ENCODE peak calls at places on chromosome 3, in eight cellular contexts. Q, A, N, T, R, I, C and O are unnamed samples. For H3K27me3, the result is how much of the 10 kb centered on the place peaks cover.

GRCh38 chr3:69236808-69237707 is 114.7 kb upstream of the LMOD3 start:
- DNase-seq in Q (no peak), A (no peak), N (no peak), T (no peak), R (no peak), I (peak), C (no peak), O (peak)

GRCh38 chr3:138461246-138461645 is 26.8 kb downstream of the ESYT3 start:
- DNase-seq in Q (no peak), A (no peak), N (no peak), T (no peak), R (peak), I (no peak), C (peak), O (no peak)

GRCh38 chr3:134658555-134658954 is 7.7 kb upstream of the KY start:
- DNase-seq in Q (no peak), A (no peak), N (no peak), T (no peak), R (no peak), I (no peak), C (no peak), O (no peak)

GRCh38 chr3:188523291-188523690 is 369.3 kb downstream of the LPP start:
- DNase-seq in Q (no peak), A (no peak), N (no peak), T (no peak), R (no peak), I (no peak), C (no peak), O (no peak)

GRCh38 chr3:126104742-126105605 is 21.1 kb upstream of the SLC41A3 start:
- DNase-seq in Q (no peak), A (no peak), N (no peak), T (no peak), R (no peak), I (no peak), C (peak), O (no peak)

GRCh38 chr3:99825239-99825638 is 7.6 kb downstream of the CMSS1 start:
- DNase-seq in Q (no peak), A (no peak), N (peak), T (no peak), R (peak), I (no peak), C (no peak), O (no peak)

GRCh38 chr3:187811580-187812250 is 66.4 kb upstream of the BCL6 start:
- DNase-seq in Q (no peak), A (no peak), N (peak), T (no peak), R (peak), I (no peak), C (peak), O (no peak)

GRCh38 chr3:99505200-99505599 is 133.2 kb upstream of the COL8A1 start:
- DNase-seq in Q (no peak), A (no peak), N (no peak), T (no peak), R (peak), I (no peak), C (no peak), O (no peak)

GRCh38 chr3:38582941-38583645 is 66.4 kb downstream of the SCN5A start:
- DNase-seq in Q (no peak), A (peak), N (no peak), T (no peak), R (no peak), I (no peak), C (no peak), O (no peak)

GRCh38 chr3:32963871-32964270 is 12.4 kb downstream of the CCR4 start:
- DNase-seq in Q (no peak), A (no peak), N (no peak), T (no peak), R (no peak), I (no peak), C (no peak), O (no peak)

GRCh38 chr3:88038561-88038960 is 20.2 kb downstream of the CGGBP1 start:
- DNase-seq in Q (no peak), A (no peak), N (no peak), T (no peak), R (peak), I (no peak), C (no peak), O (no peak)

GRCh38 chr3:132659000-132659369 is 624 bp downstream of the ACAD11 start:
- DNase-seq in Q (peak), A (no peak), N (no peak), T (no peak), R (peak), I (peak), C (peak), O (peak)

GRCh38 chr3:53566450-53567145 is 72.2 kb downstream of the CACNA1D start:
- DNase-seq in Q (peak), A (no peak), N (no peak), T (no peak), R (no peak), I (no peak), C (no peak), O (no peak)

GRCh38 chr3:2578560-2578959 is 479.9 kb downstream of the CNTN4 start:
- DNase-seq in Q (no peak), A (no peak), N (no peak), T (no peak), R (no peak), I (no peak), C (peak), O (no peak)

GRCh38 chr3:36763111-36763849 is 1.1 kb downstream of the DCLK3 start:
- DNase-seq in Q (no peak), A (no peak), N (no peak), T (no peak), R (no peak), I (no peak), C (no peak), O (peak)

GRCh38 chr3:78872195-78872594 is 895.6 kb downstream of the ROBO1 start:
- DNase-seq in Q (peak), A (no peak), N (no peak), T (no peak), R (no peak), I (no peak), C (peak), O (no peak)

GRCh38 chr3:61627768-61628185 is 66.4 kb downstream of the PTPRG start:
- DNase-seq in Q (no peak), A (no peak), N (peak), T (no peak), R (peak), I (no peak), C (peak), O (no peak)

GRCh38 chr3:11074441-11074840 is 79.9 kb upstream of the HRH1 start:
- DNase-seq in Q (no peak), A (no peak), N (no peak), T (no peak), R (no peak), I (no peak), C (no peak), O (no peak)
- TF ChIP-seq EZH2phosphoT487 in Q (no peak), A (no peak), N (no peak), T (no peak), R (no peak), I (no peak), C (no peak), O (no peak)

GRCh38 chr3:13839253-13839652 is 40.6 kb downstream of the WNT7A start:
- DNase-seq in Q (no peak), A (no peak), N (peak), T (no peak), R (no peak), I (no peak), C (no peak), O (no peak)

GRCh38 chr3:13840456-13840855 is 39.4 kb downstream of the WNT7A start:
- DNase-seq in Q (no peak), A (no peak), N (peak), T (no peak), R (no peak), I (no peak), C (no peak), O (no peak)

GRCh38 chr3:13838421-13838820 is 41.5 kb downstream of the WNT7A start:
- DNase-seq in Q (no peak), A (no peak), N (no peak), T (no peak), R (no peak), I (no peak), C (no peak), O (no peak)

GRCh38 chr3:13841141-13841540 is 38.7 kb downstream of the WNT7A start:
- DNase-seq in Q (no peak), A (no peak), N (peak), T (no peak), R (no peak), I (no peak), C (no peak), O (no peak)

GRCh38 chr3:13839766-13840340 is 40.0 kb downstream of the WNT7A start:
- DNase-seq in Q (no peak), A (no peak), N (peak), T (no peak), R (no peak), I (no peak), C (no peak), O (no peak)
- H3K27me3 ChIP-seq in Q (under half), A (under half), N (under half), T (under half), R (under half), I (half or more), C (under half), O (under half)

GRCh38 chr3:128942161-128942952 is 51.5 kb downstream of the CFAP92 start:
- DNase-seq in Q (no peak), A (no peak), N (peak), T (peak), R (no peak), I (no peak), C (no peak), O (no peak)
- TF ChIP-seq EZH2phosphoT487 in Q (no peak), A (no peak), N (no peak), T (no peak), R (no peak), I (no peak), C (no peak), O (no peak)

DNA sequence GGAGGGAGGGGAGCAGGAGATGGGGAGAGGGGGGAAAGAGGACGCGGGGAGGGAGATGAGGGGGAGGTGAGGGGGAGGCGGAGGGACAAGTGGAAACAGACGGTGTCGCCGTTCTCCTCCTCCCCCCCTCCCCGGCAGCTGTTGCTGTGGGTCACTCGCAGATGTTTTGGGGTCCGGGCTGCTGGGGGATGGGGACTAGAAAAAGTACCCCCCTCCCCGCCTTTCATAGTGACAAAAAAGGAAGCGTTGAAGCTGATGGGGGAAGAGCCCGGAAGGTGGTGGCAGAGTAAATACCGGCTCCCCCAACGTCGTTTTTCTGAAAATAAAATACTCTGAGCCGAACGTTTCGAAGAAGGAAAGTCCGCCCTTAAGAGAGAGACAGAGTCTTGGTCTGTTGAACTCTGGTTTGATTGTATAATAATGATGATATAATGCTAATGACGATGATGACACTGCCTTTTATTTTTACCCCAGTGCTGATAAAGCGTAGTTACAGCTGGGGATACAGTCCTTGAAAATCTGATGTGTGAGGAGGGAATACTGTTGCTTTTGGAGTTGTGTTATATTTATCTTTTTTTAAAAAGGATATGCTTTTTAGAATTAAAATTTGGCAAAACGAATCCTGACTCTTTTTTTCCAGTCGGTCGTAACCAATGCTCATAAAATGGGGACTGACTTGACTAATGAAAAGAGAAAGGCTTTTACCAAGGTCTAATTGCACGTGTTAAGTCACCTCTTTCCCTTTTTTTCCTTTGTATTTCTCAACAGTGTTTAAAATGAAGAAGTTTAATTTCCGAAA is 997 bp downstream of the STXBP5L start:
- DNase-seq in Q (no peak), A (no peak), N (no peak), T (no peak), R (peak), I (peak), C (no peak), O (no peak)
- H3K27me3 ChIP-seq in Q (under half), A (under half), N (half or more), T (under half), R (under half), I (under half), C (under half), O (under half)

GRCh38 chr3:158420654-158421396 is 150.2 kb upstream of the MLF1 start:
- DNase-seq in Q (no peak), A (no peak), N (peak), T (no peak), R (peak), I (peak), C (no peak), O (no peak)
- TF ChIP-seq EZH2phosphoT487 in Q (no peak), A (no peak), N (no peak), T (no peak), R (no peak), I (no peak), C (no peak), O (no peak)